ENCODE peak calls at places on chromosomes 4 and X, in nine cellular contexts. W is HCT116, Q is HepG2, J is suprapubic skin, P is stomach, Y is breast epithelium, H is GM23338, B is transverse colon, G is H1. M is an unnamed sample. For H3K4me1, the result is how much of the 10 kb centered on the place peaks cover.

GRCh38 chr4:86497980-86498379 is 96.1 kb upstream of the PTPN13 start:
- DNase-seq in H (no peak), G (no peak), Y (peak), J (no peak), Q (no peak), P (no peak), W (no peak), B (no peak), M (peak)

GRCh38 chr4:157072002-157072401 is 3.9 kb upstream of the GLRB start:
- DNase-seq in Q (no peak), H (no peak), G (no peak), J (no peak), P (no peak), B (no peak), Y (no peak), W (no peak), M (no peak)

GRCh38 chrX:46796574-46797191 is 37.8 kb upstream of the SLC9A7 start:
- DNase-seq in Q (peak), J (peak), P (peak), Y (peak), G (no peak), W (peak), B (peak), H (peak), M (peak)

GRCh38 chrX:20500171-20500865 is 233.6 kb upstream of the RPS6KA3 start:
- DNase-seq in Y (no peak), J (no peak), W (no peak), P (no peak), B (no peak), Q (no peak), G (no peak), H (peak), M (no peak)

GRCh38 chrX:116732214-116732613 is 269.4 kb upstream of the CT83 start:
- DNase-seq in J (no peak), H (no peak), G (no peak), P (no peak), W (no peak), B (no peak), Q (no peak), Y (no peak), M (no peak)

GRCh38 chr4:70452946-70453345 is 19.1 kb upstream of the MUC7 start:
- DNase-seq in J (no peak), H (no peak), P (peak), B (no peak), W (no peak), Q (no peak), G (no peak), Y (no peak), M (no peak)

GRCh38 chr4:114600672-114601071 is 2.1 kb downstream of the UGT8 start:
- DNase-seq in H (no peak), Y (no peak), G (no peak), P (no peak), Q (no peak), J (no peak), W (no peak), B (no peak), M (no peak)

GRCh38 chr4:188297873-188298272 is 158.6 kb downstream of the TRIML1 start:
- DNase-seq in P (no peak), J (no peak), Y (no peak), Q (no peak), B (no peak), W (no peak), G (no peak), H (no peak), M (no peak)

GRCh38 chr4:186627226-186627865 is 72.0 kb upstream of the MTNR1A start:
- DNase-seq in P (no peak), B (no peak), Q (no peak), W (no peak), J (no peak), G (no peak), H (peak), Y (no peak), M (no peak)

GRCh38 chrX:23493941-23494374 is 159.3 kb downstream of the PTCHD1 start:
- DNase-seq in B (no peak), J (no peak), Y (no peak), Q (no peak), H (no peak), P (peak), W (peak), G (no peak), M (no peak)

GRCh38 chrX:19225906-19226305 is 103.6 kb upstream of the ADGRG2 start:
- DNase-seq in W (no peak), H (peak), G (no peak), B (no peak), P (no peak), Y (no peak), J (no peak), Q (no peak), M (peak)

GRCh38 chrX:45718676-45719075 is 518.0 kb upstream of the DIPK2B start:
- DNase-seq in H (no peak), Q (no peak), J (no peak), B (no peak), P (no peak), Y (no peak), G (no peak), W (no peak), M (no peak)

GRCh38 chr4:113468165-113469022 is 293.1 kb downstream of the CAMK2D start:
- DNase-seq in Q (peak), Y (peak), G (peak), J (no peak), P (peak), B (peak), W (peak), H (peak), M (peak)

GRCh38 chrX:24927372-24927771 is 88.4 kb downstream of the ARX start:
- DNase-seq in Q (no peak), B (no peak), G (no peak), W (no peak), J (no peak), P (no peak), Y (no peak), H (no peak), M (no peak)

DNA sequence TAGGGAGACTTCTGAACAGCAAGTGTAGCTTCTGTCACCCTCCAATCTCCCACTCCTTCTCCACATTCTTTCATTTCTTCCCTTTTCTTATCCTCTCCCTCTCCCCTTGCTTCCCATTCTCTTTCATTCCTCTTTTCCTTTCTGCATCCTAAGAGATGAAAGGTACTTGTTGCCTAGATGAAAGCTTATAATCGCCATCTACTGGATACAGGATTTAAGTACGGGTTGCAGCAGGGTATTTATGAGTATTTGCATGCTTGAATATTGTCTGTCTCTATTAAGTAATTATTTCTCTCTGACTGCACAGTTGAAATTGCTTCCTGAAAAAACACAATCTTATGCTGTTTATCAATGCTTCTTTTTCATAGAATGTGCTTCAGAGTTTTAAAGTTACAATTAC is 174.0 kb upstream of the TENT5D start:
- DNase-seq in G (no peak), B (no peak), J (no peak), W (no peak), H (peak), Y (no peak), P (no peak), Q (no peak), M (no peak)
- TF ChIP-seq CTCF in G (no peak), B (no peak), J (no peak), W (no peak), H (no peak), Y (no peak), P (no peak), Q (no peak), M (no peak)

GRCh38 chr4:26804451-26804850 is 56.2 kb upstream of the STIM2 start:
- DNase-seq in J (no peak), P (no peak), B (no peak), G (no peak), Q (no peak), H (no peak), W (no peak), Y (no peak), M (no peak)

GRCh38 chr4:26804876-26805275 is 55.8 kb upstream of the STIM2 start:
- DNase-seq in H (no peak), B (no peak), J (no peak), G (no peak), Y (no peak), W (no peak), Q (no peak), P (no peak), M (no peak)

GRCh38 chr4:26806331-26806730 is 54.3 kb upstream of the STIM2 start:
- DNase-seq in H (no peak), G (no peak), J (no peak), Q (no peak), W (no peak), P (no peak), B (no peak), Y (no peak), M (no peak)

GRCh38 chr4:26809811-26810210 is 50.8 kb upstream of the STIM2 start:
- DNase-seq in G (no peak), Y (no peak), Q (no peak), J (no peak), P (no peak), H (no peak), B (no peak), W (no peak), M (no peak)

GRCh38 chr4:26807330-26807729 is 53.3 kb upstream of the STIM2 start:
- DNase-seq in Q (no peak), W (no peak), G (no peak), Y (no peak), P (no peak), B (no peak), J (no peak), H (no peak), M (no peak)
- H3K4me1 ChIP-seq in Q (under half), W (under half), G (under half), Y (under half), P (under half), B (under half), J (under half), H (under half), M (under half)

GRCh38 chrX:153590961-153591956 is 7.7 kb downstream of the CCNQ start:
- DNase-seq in B (peak), G (no peak), H (no peak), W (no peak), P (no peak), J (no peak), Y (no peak), Q (no peak), M (no peak)
- TF ChIP-seq POLR2AphosphoS5 in B (no peak), G (no peak), H (no peak), W (no peak), P (no peak), J (no peak), Y (no peak), Q (no peak), M (no peak)

DNA sequence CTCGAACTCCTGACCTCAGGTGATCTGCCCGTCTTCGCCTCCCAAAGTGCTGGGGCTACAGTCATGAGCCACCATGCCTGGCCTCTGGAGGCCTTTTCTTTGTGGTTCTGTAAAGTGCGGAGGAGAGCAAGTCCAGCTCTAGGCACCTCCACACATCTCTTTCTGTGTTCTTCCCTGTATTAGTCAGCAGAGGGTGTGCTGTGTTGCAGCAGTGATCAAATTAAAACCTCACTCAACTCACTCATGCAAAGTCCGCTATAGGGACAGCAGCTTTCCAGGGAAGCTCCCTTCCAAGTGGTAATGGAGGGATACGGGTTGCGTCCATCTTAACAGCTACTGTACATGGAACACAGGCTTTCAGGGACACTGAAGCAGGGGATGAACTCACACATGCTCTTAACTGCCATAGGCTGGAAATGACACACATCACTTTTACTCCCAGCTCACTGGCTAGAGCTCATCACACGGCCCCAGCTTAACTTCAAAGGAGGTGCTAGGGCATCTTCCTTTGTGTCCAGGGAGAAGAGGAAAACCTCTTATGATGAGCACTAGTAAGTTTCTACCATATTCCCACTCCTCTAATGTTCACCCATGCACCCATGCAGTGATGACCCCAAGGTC is 36.0 kb upstream of the CCNG2 start:
- DNase-seq in Q (peak), J (no peak), H (peak), P (no peak), W (no peak), G (no peak), B (no peak), Y (no peak), M (no peak)
- TF ChIP-seq CTCF in Q (peak), J (no peak), H (peak), P (no peak), W (peak), G (peak), B (no peak), Y (no peak), M (peak)